ENCODE peak calls at places on chromosomes 5 and 9, in four cellular contexts. One of them, this sample, is unnamed.

GRCh38 chr9:97714435-97714834 is 17.3 kb upstream of the XPA start:
- DNase-seq in sigmoid colon: no peak
- DNase-seq in A549: peak; percentile 82
- DNase-seq in hepatocyte: peak; percentile 33
- DNase-seq in this sample: peak; percentile 91

GRCh38 chr5:172165465-172165864 is 22.6 kb downstream of the STK10 start:
- DNase-seq in hepatocyte: no peak
- DNase-seq in A549: no peak
- DNase-seq in sigmoid colon: no peak
- DNase-seq in this sample: no peak

GRCh38 chr9:120655005-120655622 is 59.2 kb downstream of the MEGF9 start:
- DNase-seq in sigmoid colon: no peak
- DNase-seq in A549: no peak
- DNase-seq in hepatocyte: no peak
- DNase-seq in this sample: no peak

GRCh38 chr5:89458330-89458656 is 575.3 kb upstream of the MEF2C start:
- DNase-seq in hepatocyte: no peak
- DNase-seq in sigmoid colon: no peak
- DNase-seq in A549: no peak
- DNase-seq in this sample: no peak

GRCh38 chr9:130029223-130029583 is 13.8 kb downstream of the FNBP1 start:
- DNase-seq in sigmoid colon: no peak
- DNase-seq in hepatocyte: no peak
- DNase-seq in A549: no peak
- DNase-seq in this sample: no peak

GRCh38 chr9:8401961-8402701 is 602.6 kb upstream of the DMAC1 start:
- DNase-seq in hepatocyte: no peak
- DNase-seq in sigmoid colon: no peak
- DNase-seq in A549: no peak
- DNase-seq in this sample: no peak

GRCh38 chr5:73130811-73131210 is 10.4 kb downstream of the TMEM171 start:
- DNase-seq in A549: no peak
- DNase-seq in hepatocyte: no peak
- DNase-seq in sigmoid colon: no peak
- DNase-seq in this sample: no peak

GRCh38 chr9:134724231-134724911 is 82.8 kb downstream of the COL5A1 start:
- DNase-seq in hepatocyte: no peak
- DNase-seq in A549: no peak
- DNase-seq in sigmoid colon: peak; percentile 77
- DNase-seq in this sample: no peak

GRCh38 chr9:72592501-72593403 is 71.3 kb downstream of the TMC1 start:
- DNase-seq in hepatocyte: peak; percentile 79
- DNase-seq in A549: peak; percentile 78
- DNase-seq in sigmoid colon: no peak
- DNase-seq in this sample: peak; percentile 3

GRCh38 chr9:18314321-18314720 is 159.6 kb upstream of the ADAMTSL1 start:
- DNase-seq in A549: peak; percentile 7
- DNase-seq in hepatocyte: no peak
- DNase-seq in sigmoid colon: no peak
- DNase-seq in this sample: no peak

GRCh38 chr9:79012561-79012960 is 559.2 kb upstream of the TLE4 start:
- DNase-seq in hepatocyte: no peak
- DNase-seq in sigmoid colon: no peak
- DNase-seq in A549: peak; percentile 18
- DNase-seq in this sample: no peak

GRCh38 chr5:55903121-55903701 is 52.1 kb downstream of the IL31RA start:
- DNase-seq in sigmoid colon: no peak
- DNase-seq in hepatocyte: no peak
- DNase-seq in A549: peak; percentile 18
- DNase-seq in this sample: no peak

GRCh38 chr5:116554764-116555163 is 19.9 kb downstream of the SEMA6A start:
- DNase-seq in hepatocyte: no peak
- DNase-seq in A549: no peak
- DNase-seq in sigmoid colon: no peak
- DNase-seq in this sample: no peak

GRCh38 chr9:105055922-105056321 is 128.0 kb upstream of the ABCA1 start:
- DNase-seq in hepatocyte: no peak
- DNase-seq in sigmoid colon: no peak
- DNase-seq in A549: no peak
- DNase-seq in this sample: no peak

GRCh38 chr5:65790371-65791163 is 68.6 kb downstream of the NLN start:
- DNase-seq in hepatocyte: no peak
- DNase-seq in A549: no peak
- DNase-seq in sigmoid colon: no peak
- DNase-seq in this sample: no peak

GRCh38 chr5:74865799-74866652 is at the start of gene FAM169A:
- DNase-seq in A549: peak; percentile 62
- DNase-seq in sigmoid colon: no peak
- DNase-seq in hepatocyte: peak; percentile 77
- DNase-seq in this sample: peak; percentile 76

GRCh38 chr5:17065468-17065867 is 129.4 kb upstream of the MYO10 start:
- DNase-seq in A549: no peak
- DNase-seq in sigmoid colon: no peak
- DNase-seq in hepatocyte: no peak
- DNase-seq in this sample: no peak

GRCh38 chr5:170504598-170505266 is 912 bp downstream of the KCNIP1 start:
- DNase-seq in A549: no peak
- DNase-seq in sigmoid colon: no peak
- DNase-seq in hepatocyte: no peak
- DNase-seq in this sample: no peak

GRCh38 chr9:129225201-129225778 is 47.2 kb upstream of the IER5L start:
- DNase-seq in sigmoid colon: no peak
- DNase-seq in A549: no peak
- DNase-seq in hepatocyte: no peak
- DNase-seq in this sample: no peak

GRCh38 chr5:156328176-156328575 is 1.2 kb downstream of the SGCD start:
- DNase-seq in A549: no peak
- DNase-seq in hepatocyte: no peak
- DNase-seq in sigmoid colon: no peak
- DNase-seq in this sample: no peak

GRCh38 chr5:178642351-178642909 is 15.6 kb upstream of the CLK4 start:
- DNase-seq in A549: no peak
- DNase-seq in sigmoid colon: no peak
- DNase-seq in hepatocyte: peak; percentile 31
- DNase-seq in this sample: no peak

GRCh38 chr9:110582156-110582555 is 2.6 kb upstream of the SVEP1 start:
- DNase-seq in A549: no peak
- DNase-seq in sigmoid colon: no peak
- DNase-seq in hepatocyte: no peak
- DNase-seq in this sample: no peak

GRCh38 chr5:143986567-143987242 is 174.7 kb downstream of the HMHB1 start:
- DNase-seq in A549: no peak
- DNase-seq in sigmoid colon: no peak
- DNase-seq in hepatocyte: peak; percentile 17
- DNase-seq in this sample: no peak

GRCh38 chr9:113598451-113598850 is 134.9 kb downstream of the RGS3 start:
- DNase-seq in A549: no peak
- DNase-seq in sigmoid colon: no peak
- DNase-seq in hepatocyte: no peak
- DNase-seq in this sample: no peak

GRCh38 chr9:4668604-4669003 is 2.3 kb upstream of the SPATA6L start:
- DNase-seq in A549: no peak
- DNase-seq in sigmoid colon: no peak
- DNase-seq in hepatocyte: no peak
- DNase-seq in this sample: no peak

GRCh38 chr9:127578952-127579853 is 32.9 kb upstream of the STXBP1 start:
- DNase-seq in hepatocyte: peak; percentile 90
- DNase-seq in sigmoid colon: peak; percentile 95
- DNase-seq in A549: peak; percentile 93
- DNase-seq in this sample: no peak

GRCh38 chr9:134381671-134382505 is 55.6 kb downstream of the RXRA start:
- DNase-seq in sigmoid colon: no peak
- DNase-seq in hepatocyte: peak; percentile 36
- DNase-seq in A549: no peak
- DNase-seq in this sample: no peak

GRCh38 chr9:115373000-115373709 is 255.2 kb upstream of the TNC start:
- DNase-seq in A549: peak; percentile 90
- DNase-seq in sigmoid colon: no peak
- DNase-seq in hepatocyte: peak; percentile 75
- DNase-seq in this sample: peak; percentile 33

GRCh38 chr9:115373710-115374045 is 255.7 kb upstream of the TNC start:
- DNase-seq in hepatocyte: no peak
- DNase-seq in sigmoid colon: no peak
- DNase-seq in A549: no peak
- DNase-seq in this sample: no peak

GRCh38 chr9:115367780-115368179 is 249.8 kb upstream of the TNC start:
- DNase-seq in hepatocyte: no peak
- DNase-seq in A549: no peak
- DNase-seq in sigmoid colon: no peak
- DNase-seq in this sample: no peak

GRCh38 chr9:115367321-115367720 is 249.4 kb upstream of the TNC start:
- DNase-seq in hepatocyte: no peak
- DNase-seq in A549: no peak
- DNase-seq in sigmoid colon: no peak
- DNase-seq in this sample: no peak

GRCh38 chr9:115369322-115369957 is 251.5 kb upstream of the TNC start:
- DNase-seq in A549: peak; percentile 44
- DNase-seq in hepatocyte: peak; percentile 33
- DNase-seq in sigmoid colon: no peak
- DNase-seq in this sample: no peak
- H3K4me3 ChIP-seq in A549: no peak overlapping the region
- H3K4me3 ChIP-seq in hepatocyte: no peak overlapping the region
- H3K4me3 ChIP-seq in sigmoid colon: no peak overlapping the region
- H3K4me3 ChIP-seq in this sample: no peak overlapping the region

DNA sequence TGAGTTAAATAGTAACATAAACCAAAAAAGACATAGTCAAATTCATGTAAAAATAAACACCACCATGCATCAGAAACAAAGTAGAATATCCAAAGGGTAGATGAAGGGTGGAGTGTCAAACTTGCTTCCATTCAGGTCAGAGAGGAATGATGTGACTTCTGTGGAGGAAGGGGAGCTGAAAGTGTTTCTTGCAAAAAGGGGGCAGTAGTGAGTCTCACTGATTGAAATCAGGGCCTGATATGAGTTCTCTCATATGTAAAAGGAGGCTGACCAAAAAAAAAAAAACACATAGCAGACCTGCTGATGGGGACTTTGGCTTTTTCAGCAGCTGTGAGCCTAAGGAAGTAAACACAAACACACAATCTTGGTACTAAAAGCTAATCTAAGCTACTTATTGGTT is 38.8 kb upstream of the RGMB start:
- DNase-seq in A549: no peak
- DNase-seq in hepatocyte: no peak
- DNase-seq in sigmoid colon: no peak
- DNase-seq in this sample: no peak
- H3K4me1 ChIP-seq in A549: no peaks in the 10 kb centered on the region
- H3K4me1 ChIP-seq in hepatocyte: no peaks in the 10 kb centered on the region
- H3K4me1 ChIP-seq in sigmoid colon: no peaks in the 10 kb centered on the region
- H3K4me1 ChIP-seq in this sample: no peaks in the 10 kb centered on the region

GRCh38 chr5:159331099-159331973 is 1.0 kb upstream of the IL12B start:
- DNase-seq in A549: peak; percentile 71
- DNase-seq in sigmoid colon: peak; percentile 74
- DNase-seq in hepatocyte: peak; percentile 79
- DNase-seq in this sample: peak; percentile 55
- TF ChIP-seq CTCF in A549: peak; percentile 74
- TF ChIP-seq CTCF in sigmoid colon: no peak
- TF ChIP-seq CTCF in hepatocyte: peak; percentile 91
- TF ChIP-seq CTCF in this sample: peak; percentile 62

GRCh38 chr5:163410505-163410904 is 26.9 kb upstream of the CCNG1 start:
- DNase-seq in hepatocyte: no peak
- DNase-seq in sigmoid colon: no peak
- DNase-seq in A549: no peak
- DNase-seq in this sample: no peak

GRCh38 chr5:163404364-163404763 is 33.0 kb upstream of the CCNG1 start:
- DNase-seq in A549: no peak
- DNase-seq in hepatocyte: no peak
- DNase-seq in sigmoid colon: no peak
- DNase-seq in this sample: no peak

GRCh38 chr5:163409384-163409783 is 28.0 kb upstream of the CCNG1 start:
- DNase-seq in sigmoid colon: no peak
- DNase-seq in hepatocyte: no peak
- DNase-seq in A549: no peak
- DNase-seq in this sample: peak; percentile 14

GRCh38 chr5:163408311-163408923 is 29.0 kb upstream of the CCNG1 start:
- DNase-seq in A549: peak; percentile 55
- DNase-seq in hepatocyte: peak; percentile 68
- DNase-seq in sigmoid colon: peak; percentile 63
- DNase-seq in this sample: peak; percentile 37

DNA sequence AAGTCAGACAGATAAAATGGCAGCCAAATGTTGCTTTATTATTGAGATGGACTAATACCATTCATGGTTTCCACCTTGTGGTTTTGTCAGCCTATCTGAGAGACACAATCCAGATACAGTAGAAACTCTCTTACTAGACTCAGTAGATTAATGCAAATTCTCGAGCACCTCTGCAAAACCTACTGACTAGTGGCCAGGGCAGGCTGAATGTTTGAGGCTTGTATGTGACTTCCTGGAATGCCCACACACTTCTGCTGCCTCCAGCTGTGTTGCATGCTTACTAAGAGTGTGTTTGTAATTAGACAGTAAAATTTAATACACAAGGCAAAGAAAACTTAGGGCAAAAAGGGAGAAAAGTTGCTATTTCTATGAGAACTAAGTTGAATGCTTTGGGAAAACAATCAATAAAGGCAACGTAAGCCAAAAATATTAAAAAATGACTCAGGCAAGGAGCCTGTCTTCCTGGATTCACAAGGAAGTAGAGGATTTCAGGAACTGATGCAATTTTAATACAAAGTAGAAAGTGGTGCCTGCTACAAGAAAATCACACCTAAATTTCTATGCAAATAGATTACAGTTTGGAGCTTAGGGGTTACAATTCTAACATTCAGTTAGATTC is 30.3 kb upstream of the CCNG1 start:
- DNase-seq in sigmoid colon: no peak
- DNase-seq in hepatocyte: no peak
- DNase-seq in A549: no peak
- DNase-seq in this sample: no peak
- H3K4me3 ChIP-seq in sigmoid colon: no peak overlapping the region
- H3K4me3 ChIP-seq in hepatocyte: no peak overlapping the region
- H3K4me3 ChIP-seq in A549: no peak overlapping the region
- H3K4me3 ChIP-seq in this sample: no peak overlapping the region

GRCh38 chr9:137302176-137303030 is at the start of gene NRARP:
- DNase-seq in A549: peak; percentile 89
- DNase-seq in hepatocyte: peak; percentile 96
- DNase-seq in sigmoid colon: peak; percentile 88
- DNase-seq in this sample: peak; percentile 92

GRCh38 chr9:137299938-137300337 is 2.1 kb downstream of the NRARP start:
- DNase-seq in A549: no peak
- DNase-seq in hepatocyte: no peak
- DNase-seq in sigmoid colon: no peak
- DNase-seq in this sample: no peak

GRCh38 chr9:137301086-137301947 is 754 bp downstream of the NRARP start:
- DNase-seq in hepatocyte: peak; percentile 83
- DNase-seq in sigmoid colon: no peak
- DNase-seq in A549: peak; percentile 85
- DNase-seq in this sample: peak; percentile 76

GRCh38 chr9:137298983-137299521 is 3.0 kb downstream of the NRARP start:
- DNase-seq in A549: no peak
- DNase-seq in hepatocyte: no peak
- DNase-seq in sigmoid colon: no peak
- DNase-seq in this sample: no peak

GRCh38 chr9:137300607-137301085 is 1.4 kb downstream of the NRARP start:
- DNase-seq in A549: peak; percentile 73
- DNase-seq in sigmoid colon: no peak
- DNase-seq in hepatocyte: peak; percentile 47
- DNase-seq in this sample: peak; percentile 48
- H3K4me1 ChIP-seq in A549: peaks cover 28% of the 10 kb centered on the region
- H3K4me1 ChIP-seq in sigmoid colon: no peaks in the 10 kb centered on the region
- H3K4me1 ChIP-seq in hepatocyte: peaks cover 52% of the 10 kb centered on the region
- H3K4me1 ChIP-seq in this sample: peaks cover 17% of the 10 kb centered on the region

This sample was measured in Caco-2.